ENCODE peak calls at places on chromosomes 2 and 18, in four cellular contexts. A is substantia nigra, P is brain microvascular endothelial cell, T is A549. K is an unnamed sample.

GRCh38 chr2:213151437-213152064 is at the start of gene IKZF2:
- DNase-seq in T (peak), A (peak), P (peak), K (peak)

GRCh38 chr2:16069663-16069932 is 129.2 kb downstream of the MYCN start:
- DNase-seq in P (no peak), T (no peak), A (no peak), K (no peak)

GRCh38 chr2:120760446-120761135 is 24.9 kb downstream of the GLI2 start:
- DNase-seq in T (no peak), P (no peak), A (no peak), K (no peak)

GRCh38 chr18:62586148-62586774 is 63.4 kb downstream of the ZCCHC2 start:
- DNase-seq in P (peak), T (peak), A (peak), K (peak)

GRCh38 chr2:10566021-10566420 is 117.9 kb upstream of the ODC1 start:
- DNase-seq in P (no peak), A (no peak), T (no peak), K (peak)

GRCh38 chr2:119436993-119437772 is 5.5 kb downstream of the TMEM37 start:
- DNase-seq in A (no peak), T (no peak), P (no peak), K (no peak)

GRCh38 chr2:178320011-178320410 is 125.7 kb downstream of the OSBPL6 start:
- DNase-seq in A (no peak), P (no peak), T (no peak), K (no peak)

GRCh38 chr2:233352141-233352842 is 2.0 kb upstream of the DGKD start:
- DNase-seq in A (no peak), T (no peak), P (no peak), K (no peak)

GRCh38 chr2:172834881-172835280 is 99.2 kb downstream of the RAPGEF4 start:
- DNase-seq in A (no peak), T (no peak), P (no peak), K (no peak)

GRCh38 chr2:118616432-118616831 is 231.0 kb downstream of the EN1 start:
- DNase-seq in T (no peak), P (no peak), A (no peak), K (no peak)

GRCh38 chr2:33145459-33145858 is 198.7 kb downstream of the LTBP1 start:
- DNase-seq in A (no peak), P (no peak), T (no peak), K (no peak)

GRCh38 chr2:134676960-134677359 is 41.8 kb downstream of the TMEM163 start:
- DNase-seq in A (no peak), P (no peak), T (no peak), K (no peak)

GRCh38 chr2:31232586-31232985 is 1.4 kb upstream of the EHD3 start:
- DNase-seq in T (no peak), A (no peak), P (no peak), K (no peak)

GRCh38 chr18:73556904-73557303 is 590.7 kb downstream of the FBXO15 start:
- DNase-seq in P (no peak), T (no peak), A (no peak), K (no peak)

GRCh38 chr18:74506405-74507119 is 10.4 kb downstream of the CNDP2 start:
- DNase-seq in T (no peak), P (no peak), A (no peak), K (no peak)

GRCh38 chr2:42510191-42510929 is 16.6 kb upstream of the KCNG3 start:
- DNase-seq in P (peak), A (no peak), T (no peak), K (peak)

GRCh38 chr2:147008481-147008880 is 836.3 kb upstream of the ACVR2A start:
- DNase-seq in P (no peak), T (no peak), A (no peak), K (no peak)

GRCh38 chr2:218465987-218466633 is 47.2 kb downstream of the VIL1 start:
- DNase-seq in P (no peak), A (no peak), T (peak), K (peak)
- H3K27ac ChIP-seq in P (no peak), A (no peak), T (no peak), K (no peak)

GRCh38 chr2:72985136-72985535 is 67.8 kb downstream of the EMX1 start:
- DNase-seq in A (no peak), T (no peak), P (no peak), K (no peak)
- H3K27ac ChIP-seq in A (no peak), T (no peak), P (no peak), K (no peak)

GRCh38 chr2:217838409-217838831 is 164.4 kb downstream of the TNS1 start:
- DNase-seq in P (no peak), A (peak), T (no peak), K (no peak)
- H3K27ac ChIP-seq in P (no peak), A (peak), T (no peak), K (no peak)

GRCh38 chr18:48634491-48634890 is 95.7 kb downstream of the CTIF start:
- DNase-seq in P (no peak), A (no peak), T (no peak), K (no peak)

GRCh38 chr18:48627216-48627615 is 88.4 kb downstream of the CTIF start:
- DNase-seq in P (no peak), T (peak), A (no peak), K (no peak)

GRCh38 chr18:48632676-48633257 is 93.9 kb downstream of the CTIF start:
- DNase-seq in T (no peak), A (no peak), P (no peak), K (no peak)

GRCh38 chr18:48631851-48632250 is 93.0 kb downstream of the CTIF start:
- DNase-seq in P (no peak), A (no peak), T (no peak), K (no peak)

DNA sequence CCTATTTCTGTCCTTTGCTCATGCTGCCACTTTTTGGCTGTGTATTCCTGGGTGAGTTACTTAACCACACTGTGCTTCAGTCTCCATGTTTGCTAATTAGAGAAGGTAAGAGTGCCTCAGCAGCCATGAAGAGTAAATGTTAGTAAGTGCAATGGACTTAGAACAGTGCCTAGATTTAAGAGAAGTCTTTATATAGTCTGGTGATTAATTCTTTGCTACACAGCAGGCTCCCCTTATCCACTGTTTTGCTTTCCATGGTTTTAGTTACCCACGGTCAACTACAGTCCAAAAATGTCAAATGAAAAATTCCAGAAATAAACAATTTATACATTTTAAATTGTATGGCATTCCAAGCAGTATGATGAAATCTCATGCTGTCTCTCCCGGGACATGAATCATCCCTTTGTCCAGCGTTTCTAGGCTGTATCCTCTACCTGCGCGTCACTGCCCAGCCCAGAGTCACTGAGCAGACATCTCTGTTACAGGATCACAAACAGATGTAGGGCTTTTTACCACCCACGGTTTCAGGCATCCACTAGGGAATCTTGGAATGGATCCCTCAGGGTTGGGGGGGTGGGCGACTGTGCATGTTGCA is 91.0 kb downstream of the CTIF start:
- DNase-seq in T (peak), P (peak), A (no peak), K (peak)
- H3K27ac ChIP-seq in T (peak), P (peak), A (no peak), K (peak)

DNA sequence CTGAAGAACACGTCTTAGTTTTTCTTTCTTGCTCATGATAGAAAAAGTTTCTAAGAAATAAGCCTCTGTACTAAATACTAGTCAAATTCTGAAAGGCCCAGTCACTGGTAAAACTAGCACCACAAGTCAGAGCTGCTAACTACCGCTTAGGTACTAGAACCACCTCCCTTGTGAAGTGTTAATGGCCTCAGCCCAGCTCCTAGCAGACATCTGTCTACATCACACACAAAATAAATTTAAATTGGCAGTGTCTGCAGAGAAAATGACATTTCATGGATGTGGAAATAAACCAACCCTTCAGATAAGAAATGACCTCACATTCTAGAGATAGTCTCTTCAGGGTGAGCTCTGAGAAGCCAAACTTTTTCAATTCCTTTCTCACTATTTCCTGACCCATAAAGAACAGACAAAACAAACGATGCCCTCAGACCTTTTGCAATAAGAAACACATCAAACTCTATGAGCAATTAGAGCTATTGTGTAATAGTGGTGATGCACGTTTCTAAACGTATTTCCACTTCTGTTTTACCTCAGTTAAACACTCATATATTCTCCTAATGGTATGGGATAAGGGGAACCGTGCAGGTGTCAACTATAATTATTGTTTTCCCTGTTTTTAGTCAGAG is 70.3 kb upstream of the DSG1 start:
- DNase-seq in A (no peak), T (no peak), P (peak), K (peak)
- H3K27ac ChIP-seq in A (no peak), T (peak), P (no peak), K (no peak)

DNA sequence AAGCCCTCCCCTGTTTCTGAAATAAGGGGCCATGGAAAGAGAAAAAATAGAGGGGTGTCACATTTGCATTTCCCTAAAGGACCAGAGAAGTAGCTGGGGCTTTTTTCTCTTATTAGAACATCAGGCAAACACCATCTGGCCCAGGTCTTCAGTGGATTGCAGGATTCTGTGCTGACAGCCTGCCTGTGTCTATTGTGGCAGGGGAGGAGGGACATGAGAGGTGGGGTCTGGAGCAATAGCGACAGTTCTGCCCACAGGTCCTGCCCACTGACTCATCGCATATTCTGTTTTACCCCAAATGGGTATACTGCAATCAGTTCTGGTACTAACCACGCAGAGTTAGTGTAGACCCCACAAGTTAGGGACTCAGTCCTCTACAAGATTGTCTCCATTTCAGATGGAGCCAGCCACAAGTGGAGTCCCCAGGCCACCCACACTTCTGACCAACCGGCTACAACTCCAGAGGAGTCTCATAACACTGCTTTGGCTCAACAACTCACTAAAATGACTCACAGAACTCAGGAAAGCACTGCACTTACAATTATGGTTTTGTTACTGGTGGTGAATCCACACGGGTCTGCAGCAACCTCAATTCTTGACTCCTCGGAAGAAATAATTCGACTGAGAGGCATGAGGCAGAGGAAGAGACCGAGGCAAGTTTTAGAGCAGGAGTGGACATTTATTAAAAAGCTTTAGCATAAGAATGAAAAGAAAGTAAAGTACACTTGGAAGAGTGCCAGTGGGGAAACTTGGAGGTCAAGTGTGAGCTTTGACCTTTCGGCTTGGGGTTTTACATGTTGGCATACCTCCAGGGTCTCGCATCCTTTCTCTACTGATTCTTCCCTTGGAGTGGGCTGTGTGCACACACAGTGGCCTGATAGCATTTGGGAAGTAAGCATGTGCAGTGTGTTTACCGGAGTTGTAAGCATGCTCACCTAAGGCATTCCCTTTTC is 146.4 kb upstream of the SPATS2L start:
- DNase-seq in A (no peak), P (peak), T (no peak), K (no peak)
- H3K27ac ChIP-seq in A (no peak), P (no peak), T (no peak), K (peak)

DNA sequence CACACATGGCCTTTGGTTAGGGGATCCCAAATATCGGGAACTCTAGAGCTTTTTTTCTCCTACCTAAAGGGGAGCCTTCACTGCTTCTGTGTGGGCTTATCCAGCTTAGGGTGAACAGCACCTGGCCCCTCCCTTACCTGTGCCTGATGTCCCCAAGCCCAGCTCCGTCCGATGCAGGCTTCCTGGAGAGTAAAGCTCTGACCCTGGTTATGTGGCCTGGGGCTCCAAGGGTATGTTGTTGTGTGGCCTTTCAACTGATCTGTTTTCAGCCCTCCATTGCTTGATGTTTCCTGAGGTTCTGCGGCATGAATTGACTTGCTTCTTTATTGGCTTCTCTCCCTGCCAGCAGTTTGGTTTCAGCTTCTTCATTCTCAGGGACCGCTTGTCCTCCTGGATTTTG is 66.0 kb downstream of the RAB31 start:
- DNase-seq in A (no peak), P (no peak), T (no peak), K (no peak)
- H3K27ac ChIP-seq in A (no peak), P (no peak), T (peak), K (no peak)

DNA sequence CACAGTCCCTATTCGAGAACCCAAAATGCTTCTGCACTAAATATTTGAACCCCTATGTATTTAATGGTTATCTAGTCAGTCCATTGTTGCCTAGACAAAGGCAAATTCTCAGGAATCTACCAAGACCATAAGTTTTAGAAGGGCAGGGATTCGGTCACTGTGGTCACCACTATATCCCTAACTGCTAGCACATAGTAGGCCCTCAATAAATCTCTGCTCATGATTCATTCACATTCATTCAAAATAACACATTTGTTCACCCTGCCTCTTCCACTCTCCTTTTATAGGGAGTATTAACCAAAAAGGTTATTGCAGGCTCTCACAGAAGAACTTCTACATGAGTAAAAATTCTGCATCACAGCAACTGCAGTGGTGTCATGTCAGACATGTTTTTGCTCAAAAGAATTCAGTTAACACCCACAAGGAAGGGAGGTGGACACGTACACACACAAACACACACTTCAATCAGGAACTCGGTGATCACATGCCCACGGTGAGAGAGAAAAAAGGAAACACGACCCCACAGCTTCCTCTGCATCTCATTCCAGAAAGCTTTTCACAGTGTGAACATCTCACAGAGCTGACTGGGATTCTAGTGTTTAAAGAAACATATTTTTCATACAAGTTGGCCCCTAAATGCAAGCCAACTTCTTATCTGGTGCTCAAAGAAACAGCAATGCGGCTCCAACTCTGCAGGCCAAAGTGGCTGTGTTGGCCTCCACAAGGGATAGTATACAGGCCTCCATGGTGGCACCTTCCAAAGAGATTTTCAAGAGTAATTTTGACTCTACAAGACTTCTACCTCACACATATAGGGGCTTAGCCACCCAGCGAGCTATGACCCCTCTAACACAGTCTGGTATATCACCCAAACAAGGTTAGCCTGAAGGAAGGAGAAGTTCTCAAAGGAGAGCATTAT is 98.0 kb downstream of the ANKRD44 start:
- DNase-seq in P (no peak), T (no peak), A (no peak), K (no peak)
- H3K27ac ChIP-seq in P (no peak), T (no peak), A (peak), K (no peak)

K was measured in trophoblast cell.